ENCODE peak calls at places on chromosome 17, in nine cellular contexts. I is pancreas, J is IMR-90, A is astrocyte of the spinal cord, R is AG10803, H is cardiac fibroblast, B is AG09309, P is tibial artery, W is ovary. Q is an unnamed sample.
A peak's percentile ranks its signal among the peaks of the same experiment; 100 is the strongest.

GRCh38 chr17:63117431-63117830 is 151.4 kb downstream of the TANC2 start:
- DNase-seq in I (no peak), J (no peak), A (no peak), R (no peak), H (no peak), B (no peak), P (no peak), W (no peak), Q (no peak)

GRCh38 chr17:36544049-36544319 is 735 bp upstream of the GGNBP2 start:
- DNase-seq in I (peak; percentile 34), J (peak; percentile 55), A (no peak), R (peak; percentile 64), H (peak; percentile 67), B (no peak), P (peak; percentile 31), W (no peak), Q (no peak)

GRCh38 chr17:2549392-2550211 is 37.9 kb upstream of the METTL16 start:
- DNase-seq in I (no peak), J (no peak), A (no peak), R (no peak), H (no peak), B (no peak), P (no peak), W (no peak), Q (no peak)

GRCh38 chr17:51091635-51092034 is 29.0 kb downstream of the SPAG9 start:
- DNase-seq in I (no peak), J (no peak), A (no peak), R (no peak), H (no peak), B (no peak), P (no peak), W (no peak), Q (no peak)

GRCh38 chr17:72370819-72371218 is 250.0 kb downstream of the SOX9 start:
- DNase-seq in I (no peak), J (peak; percentile 88), A (peak; percentile 73), R (peak; percentile 59), H (peak; percentile 67), B (peak; percentile 56), P (no peak), W (no peak), Q (peak; percentile 58)

GRCh38 chr17:50944902-50945720 is 79.0 kb upstream of the TOB1 start:
- DNase-seq in I (peak; percentile 15), J (no peak), A (no peak), R (no peak), H (no peak), B (no peak), P (no peak), W (peak; percentile 30), Q (no peak)

GRCh38 chr17:21033350-21033749 is 9.5 kb downstream of the USP22 start:
- DNase-seq in I (no peak), J (peak; percentile 48), A (no peak), R (no peak), H (peak; percentile 66), B (no peak), P (no peak), W (no peak), Q (peak; percentile 41)

GRCh38 chr17:82353484-82353883 is 5.6 kb upstream of the TEX19 start:
- DNase-seq in I (no peak), J (no peak), A (no peak), R (no peak), H (no peak), B (no peak), P (no peak), W (peak; percentile 22), Q (no peak)

GRCh38 chr17:9768381-9768934 is 22.9 kb downstream of the DHRS7C start:
- DNase-seq in I (no peak), J (peak; percentile 16), A (peak; percentile 33), R (peak; percentile 44), H (peak; percentile 45), B (no peak), P (no peak), W (no peak), Q (peak; percentile 45)

GRCh38 chr17:37067555-37068111 is 118.9 kb downstream of the AATF start:
- DNase-seq in I (peak; percentile 35), J (peak; percentile 83), A (peak; percentile 61), R (peak; percentile 80), H (peak; percentile 85), B (peak; percentile 20), P (peak; percentile 28), W (no peak), Q (peak; percentile 87)

GRCh38 chr17:74738051-74738996 is 1.3 kb downstream of the RAB37 start:
- DNase-seq in I (no peak), J (no peak), A (no peak), R (no peak), H (no peak), B (no peak), P (no peak), W (peak; percentile 32), Q (no peak)

GRCh38 chr17:57810740-57811632 is 38.9 kb downstream of the MRPS23 start:
- DNase-seq in I (peak; percentile 18), J (peak; percentile 4), A (peak; percentile 81), R (peak; percentile 59), H (peak; percentile 54), B (no peak), P (peak; percentile 32), W (peak; percentile 62), Q (peak; percentile 28)

GRCh38 chr17:43368740-43369506 is 29.9 kb upstream of the ARL4D start:
- DNase-seq in I (peak; percentile 85), J (peak; percentile 70), A (peak; percentile 81), R (peak; percentile 85), H (peak; percentile 83), B (no peak), P (peak; percentile 86), W (peak; percentile 87), Q (peak; percentile 88)

GRCh38 chr17:16428098-16428882 is 12.9 kb downstream of the TRPV2 start:
- DNase-seq in I (peak; percentile 63), J (peak; percentile 59), A (no peak), R (peak; percentile 71), H (peak; percentile 60), B (no peak), P (no peak), W (no peak), Q (peak; percentile 77)

GRCh38 chr17:1203111-1203966 is 23.6 kb upstream of the ABR start:
- DNase-seq in I (peak; percentile 58), J (peak; percentile 51), A (peak; percentile 80), R (peak; percentile 50), H (peak; percentile 70), B (no peak), P (peak; percentile 70), W (peak; percentile 71), Q (peak; percentile 64)
- H3K4me3 ChIP-seq in I (peak overlapping the region; percentile 45), J (peak overlapping the region; percentile 62), A (peak overlapping the region; percentile 48), R (peak overlapping the region; percentile 64), H (peak overlapping the region; percentile 57), B (peak overlapping the region; percentile 44), P (peak overlapping the region; percentile 51), W (peak overlapping the region; percentile 42), Q (peak overlapping the region; percentile 67)

GRCh38 chr17:55770220-55770870 is 19.5 kb downstream of the PCTP start:
- DNase-seq in I (no peak), J (peak; percentile 72), A (peak; percentile 62), R (peak; percentile 72), H (peak; percentile 88), B (peak; percentile 42), P (no peak), W (no peak), Q (peak; percentile 73)
- TF ChIP-seq CTCF in I (no peak), J (peak; percentile 69), A (peak; percentile 29), R (peak; percentile 68), H (peak; percentile 39), B (peak; percentile 43), P (peak; percentile 69), W (peak; percentile 69), Q (peak; percentile 46)

GRCh38 chr17:17685775-17686291 is 4.6 kb downstream of the RAI1 start:
- DNase-seq in I (no peak), J (peak; percentile 91), A (peak; percentile 67), R (peak; percentile 79), H (peak; percentile 69), B (peak; percentile 43), P (no peak), W (no peak), Q (peak; percentile 90)
- H3K4me3 ChIP-seq in I (no peak overlapping the region), J (peak overlapping the region; percentile 47), A (no peak overlapping the region), R (peak overlapping the region; percentile 38), H (peak overlapping the region; percentile 19), B (peak overlapping the region; percentile 7), P (no peak overlapping the region), W (no peak overlapping the region), Q (peak overlapping the region; percentile 16)

DNA sequence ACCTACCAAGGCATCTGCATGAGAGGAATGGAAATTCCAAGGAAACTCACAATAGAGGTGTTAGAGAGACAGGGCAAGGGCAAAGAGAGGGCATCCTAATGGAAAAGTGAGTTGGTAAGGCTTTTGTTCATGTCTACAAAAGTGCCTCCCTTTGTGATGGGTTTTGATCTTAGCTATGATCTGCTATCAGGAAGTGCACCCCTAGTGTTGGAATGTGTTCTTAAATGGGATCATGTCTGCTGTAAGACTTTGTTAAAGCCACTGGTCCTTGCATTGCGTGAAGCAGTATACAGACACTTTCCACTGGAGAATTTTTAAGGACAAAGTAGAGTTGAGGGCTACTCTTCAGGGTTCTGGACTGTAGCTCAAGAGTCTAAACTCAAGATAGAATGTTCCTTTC is 92.0 kb downstream of the MAP2K6 start:
- DNase-seq in I (no peak), J (no peak), A (no peak), R (no peak), H (peak; percentile 11), B (no peak), P (no peak), W (no peak), Q (no peak)
- TF ChIP-seq CTCF in I (no peak), J (peak; percentile 6), A (peak; percentile 43), R (peak; percentile 38), H (peak; percentile 28), B (no peak), P (no peak), W (no peak), Q (peak; percentile 35)

DNA sequence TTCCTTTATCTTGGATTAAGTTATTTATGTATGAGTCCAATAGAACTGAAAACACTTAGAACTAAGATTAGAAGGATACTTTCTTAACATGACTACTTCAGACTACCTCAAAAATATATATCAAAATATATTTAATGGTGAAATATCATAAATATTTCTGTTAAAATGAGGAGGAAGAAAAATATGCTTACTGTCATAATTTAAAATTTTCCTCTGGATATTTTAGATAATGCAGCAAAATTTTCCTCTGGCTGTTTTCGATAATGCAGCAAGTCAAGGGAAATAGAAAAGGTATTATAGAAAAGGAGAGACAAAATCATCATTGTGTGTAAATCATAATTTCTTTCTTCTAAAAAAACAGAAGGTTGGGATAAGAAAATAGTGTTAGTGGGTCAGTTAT is 263.3 kb downstream of the HS3ST3A1 start:
- DNase-seq in I (no peak), J (no peak), A (no peak), R (no peak), H (no peak), B (no peak), P (no peak), W (no peak), Q (no peak)
- H3K4me3 ChIP-seq in I (no peak overlapping the region), J (peak overlapping the region; percentile 54), A (no peak overlapping the region), R (peak overlapping the region; percentile 52), H (peak overlapping the region; percentile 18), B (no peak overlapping the region), P (no peak overlapping the region), W (no peak overlapping the region), Q (no peak overlapping the region)